ENCODE peak calls at places on chromosomes 7 and 10, in four cellular contexts. W is hepatocyte, Z is MM.1S, R is mammary epithelial cell. L is an unnamed sample.

GRCh38 chr7:73606801-73607691 is 17.3 kb downstream of the MLXIPL start:
- DNase-seq in W (peak; percentile 77), Z (peak; percentile 21), R (no peak), L (peak; percentile 34)

GRCh38 chr7:29510028-29510427 is 53.6 kb upstream of the PRR15 start:
- DNase-seq in W (no peak), Z (no peak), R (no peak), L (no peak)

GRCh38 chr10:16612148-16612742 is 90.6 kb upstream of the C1QL3 start:
- DNase-seq in W (peak; percentile 60), Z (peak; percentile 63), R (peak; percentile 22), L (peak; percentile 42)

GRCh38 chr7:136020556-136020955 is 43.4 kb upstream of the MTPN start:
- DNase-seq in W (no peak), Z (no peak), R (no peak), L (no peak)

GRCh38 chr10:133277277-133277992 is 767 bp upstream of the ADAM8 start:
- DNase-seq in W (no peak), Z (peak; percentile 5), R (no peak), L (no peak)

GRCh38 chr7:730501-731439 is 3.7 kb upstream of the PRKAR1B start:
- DNase-seq in W (no peak), Z (no peak), R (no peak), L (no peak)

GRCh38 chr7:104538152-104538551 is 209.7 kb downstream of the LHFPL3 start:
- DNase-seq in W (no peak), Z (no peak), R (no peak), L (no peak)

GRCh38 chr10:51651063-51651462 is 48.3 kb downstream of the CSTF2T start:
- DNase-seq in W (no peak), Z (no peak), R (peak; percentile 31), L (peak; percentile 31)

GRCh38 chr10:26621889-26622681 is 75.4 kb upstream of the PDSS1 start:
- DNase-seq in W (peak; percentile 63), Z (no peak), R (peak; percentile 43), L (no peak)

GRCh38 chr10:96992721-96993120 is 160.6 kb downstream of the LCOR start:
- DNase-seq in W (no peak), Z (no peak), R (no peak), L (no peak)

GRCh38 chr10:62087341-62087740 is 181.3 kb downstream of the RTKN2 start:
- DNase-seq in W (no peak), Z (no peak), R (no peak), L (no peak)

GRCh38 chr7:91912500-91912899 is 28.2 kb upstream of the AKAP9 start:
- DNase-seq in W (no peak), Z (no peak), R (no peak), L (peak; percentile 20)

GRCh38 chr7:151087247-151088018 is 1.2 kb downstream of the AGAP3 start:
- DNase-seq in W (peak; percentile 84), Z (peak; percentile 79), R (peak; percentile 59), L (peak; percentile 62)

GRCh38 chr7:151085329-151085690 is 965 bp upstream of the AGAP3 start:
- DNase-seq in W (no peak), Z (no peak), R (no peak), L (no peak)

GRCh38 chr7:151085691-151086620 is at the start of gene AGAP3:
- DNase-seq in W (peak; percentile 91), Z (peak; percentile 85), R (peak; percentile 51), L (peak; percentile 80)

GRCh38 chr7:151088019-151088855 is 2.0 kb downstream of the AGAP3 start:
- DNase-seq in W (no peak), Z (no peak), R (peak; percentile 23), L (peak; percentile 42)

GRCh38 chr7:151086802-151087246 is 549 bp downstream of the AGAP3 start:
- DNase-seq in W (peak; percentile 55), Z (peak; percentile 45), R (peak; percentile 35), L (peak; percentile 37)
- H3K27ac ChIP-seq in W (peak overlapping the region; percentile 83), Z (peak overlapping the region; percentile 52), R (peak overlapping the region; percentile 77), L (peak overlapping the region; percentile 88)

GRCh38 chr10:29245476-29245875 is 43.4 kb upstream of the LYZL1 start:
- DNase-seq in W (no peak), Z (no peak), R (no peak), L (no peak)
- H2AFZ ChIP-seq in W (no peak overlapping the region), Z (no peak overlapping the region), R (peak overlapping the region; percentile 50), L (no peak overlapping the region)

DNA sequence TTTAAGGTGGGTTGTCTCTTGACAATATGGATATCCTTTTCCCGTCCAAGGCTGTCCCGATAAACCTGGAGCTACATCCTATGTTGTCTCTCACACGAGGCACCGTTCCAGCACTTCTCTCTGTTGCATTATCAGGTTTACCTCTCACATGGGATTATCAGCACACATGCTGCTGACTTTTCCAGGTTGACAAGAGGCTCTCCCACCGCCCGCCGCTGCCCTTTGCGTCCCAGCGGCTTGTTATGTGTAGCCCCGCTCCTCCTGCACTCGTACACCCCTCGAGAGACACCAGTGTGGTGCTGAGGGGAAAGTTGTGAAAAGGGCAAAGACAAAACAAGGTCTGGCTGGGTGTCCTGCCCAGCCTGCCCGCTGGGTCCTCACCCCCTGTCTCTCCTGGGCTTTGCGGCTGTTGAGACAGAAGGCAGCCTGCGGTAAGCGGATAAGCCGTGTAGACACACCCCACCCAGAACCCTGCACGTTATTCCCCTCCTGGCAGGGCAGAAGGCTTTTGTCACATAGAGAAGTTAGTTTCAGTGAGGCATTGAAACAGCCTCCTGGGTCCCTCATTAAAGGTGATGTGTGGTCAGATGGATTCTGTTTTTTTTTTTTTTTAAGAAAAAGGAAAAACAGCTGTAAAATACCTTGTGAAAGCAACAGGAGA is 38.7 kb downstream of the UBE3C start:
- DNase-seq in W (no peak), Z (no peak), R (no peak), L (no peak)
- H3K36me3 ChIP-seq in W (no peaks in the 10 kb centered on the region), Z (peaks cover 47% of the 10 kb centered on the region), R (peaks cover 58% of the 10 kb centered on the region), L (peaks cover 24% of the 10 kb centered on the region)

GRCh38 chr7:1938788-1939433 is 268.8 kb downstream of the ELFN1 start:
- DNase-seq in W (no peak), Z (no peak), R (peak; percentile 30), L (peak; percentile 7)

GRCh38 chr7:1939434-1940401 is 269.6 kb downstream of the ELFN1 start:
- DNase-seq in W (no peak), Z (no peak), R (peak; percentile 36), L (no peak)

GRCh38 chr7:1941464-1942025 is 271.5 kb downstream of the ELFN1 start:
- DNase-seq in W (no peak), Z (no peak), R (no peak), L (no peak)

GRCh38 chr7:1940863-1941262 is 270.8 kb downstream of the ELFN1 start:
- DNase-seq in W (no peak), Z (no peak), R (no peak), L (no peak)

DNA sequence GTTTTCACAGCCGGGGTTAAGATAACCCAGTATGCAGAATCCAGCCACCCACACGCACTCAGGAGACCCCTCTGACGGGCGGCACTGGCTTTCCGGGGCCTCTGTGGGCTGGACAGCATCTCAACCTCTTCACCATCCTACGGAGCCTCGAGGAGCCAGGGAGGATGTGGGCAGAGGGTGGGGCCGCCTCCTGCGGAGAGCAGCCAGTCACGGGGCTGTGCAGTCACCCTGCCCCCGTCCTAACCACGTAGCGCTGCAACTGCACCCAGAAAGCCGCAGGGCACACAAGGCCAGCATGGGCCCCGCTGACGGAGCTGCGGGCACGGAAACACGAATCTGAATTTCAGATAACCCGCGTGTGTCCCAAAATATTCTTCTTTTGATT is 270.3 kb downstream of the ELFN1 start:
- DNase-seq in W (no peak), Z (no peak), R (no peak), L (peak; percentile 71)
- H3K27ac ChIP-seq in W (no peak overlapping the region), Z (no peak overlapping the region), R (no peak overlapping the region), L (no peak overlapping the region)

L was measured in fibroblast of lung.